ENCODE peak calls at places on chromosomes 4 and X, in six cellular contexts. R is lower lobe of right lung, S is astrocyte of the spinal cord, L is cardiac muscle cell, X is HepG2, J is IMR-90. B is an unnamed sample.

GRCh38 chrX:1500701-1501624 is 36.0 kb downstream of the P2RY8 start:
- DNase-seq in R (no peak), S (no peak), X (no peak), L (no peak), J (no peak), B (no peak)

GRCh38 chr4:32148120-32148666 is 1428.0 kb downstream of the PCDH7 start:
- DNase-seq in J (no peak), R (no peak), S (peak), X (no peak), L (peak), B (peak)

GRCh38 chr4:39043058-39043696 is 11.0 kb upstream of the TMEM156 start:
- DNase-seq in X (peak), R (peak), J (peak), S (no peak), L (peak), B (peak)

GRCh38 chrX:22746081-22746480 is 253.7 kb upstream of the DDX53 start:
- DNase-seq in R (no peak), S (no peak), L (no peak), J (no peak), X (no peak), B (no peak)

GRCh38 chrX:8724176-8724757 is 7.7 kb downstream of the ANOS1 start:
- DNase-seq in R (no peak), L (peak), S (no peak), X (no peak), J (no peak), B (no peak)

GRCh38 chr4:67014592-67014991 is 530.7 kb downstream of the CENPC start:
- DNase-seq in J (no peak), R (no peak), S (no peak), L (no peak), X (peak), B (no peak)

GRCh38 chr4:86416081-86416480 is 56.2 kb upstream of the MAPK10 start:
- DNase-seq in X (no peak), L (no peak), S (no peak), J (peak), R (no peak), B (no peak)

GRCh38 chrX:29858714-29859113 is 356.6 kb upstream of the MAGEB2 start:
- DNase-seq in J (peak), S (peak), R (no peak), L (peak), X (no peak), B (peak)

GRCh38 chr4:83331959-83332358 is 2.7 kb downstream of the HPSE start:
- DNase-seq in S (no peak), R (no peak), L (no peak), X (no peak), J (no peak), B (no peak)

GRCh38 chr4:151806511-151806927 is 45.7 kb upstream of the GATB start:
- DNase-seq in R (no peak), S (peak), J (peak), L (peak), X (no peak), B (peak)

GRCh38 chr4:178633263-178633662 is 1191.0 kb upstream of the AGA start:
- DNase-seq in R (no peak), J (no peak), X (no peak), L (no peak), S (no peak), B (no peak)

GRCh38 chrX:12777670-12778069 is 13.5 kb upstream of the PRPS2 start:
- DNase-seq in R (no peak), S (no peak), J (no peak), X (no peak), L (no peak), B (no peak)

GRCh38 chrX:154657226-154657805 is 3.9 kb upstream of the CTAG2 start:
- DNase-seq in X (no peak), S (no peak), R (no peak), L (no peak), J (no peak), B (no peak)

GRCh38 chr4:159308571-159309340 is 205.9 kb downstream of the RAPGEF2 start:
- DNase-seq in X (no peak), J (peak), S (peak), R (no peak), L (no peak), B (peak)

GRCh38 chrX:63764946-63765345 is 20.1 kb downstream of the ARHGEF9 start:
- DNase-seq in X (no peak), S (peak), J (peak), L (no peak), R (no peak), B (no peak)

GRCh38 chrX:145405012-145405411 is 157.7 kb downstream of the SPANXN1 start:
- DNase-seq in X (peak), J (peak), R (no peak), L (peak), S (peak), B (peak)

GRCh38 chrX:104253567-104254441 is 929 bp downstream of the ESX1 start:
- DNase-seq in L (peak), J (no peak), X (no peak), S (no peak), R (no peak), B (peak)

GRCh38 chr4:158781963-158782362 is 13.1 kb downstream of the FNIP2 start:
- DNase-seq in L (no peak), J (no peak), X (no peak), S (no peak), R (no peak), B (no peak)

GRCh38 chr4:81084029-81084428 is 53.5 kb downstream of the BMP3 start:
- DNase-seq in L (peak), S (peak), J (peak), R (no peak), X (peak), B (peak)

GRCh38 chrX:21972721-21973120 is 32.2 kb downstream of the SMS start:
- DNase-seq in X (no peak), J (peak), R (no peak), L (peak), S (peak), B (no peak)

GRCh38 chrX:16462912-16463311 is 187.0 kb upstream of the S100G start:
- DNase-seq in X (no peak), S (peak), R (no peak), J (peak), L (peak), B (peak)

GRCh38 chr4:109207060-109207459 is 95.4 kb downstream of the COL25A1 start:
- DNase-seq in J (peak), L (peak), X (no peak), R (no peak), S (peak), B (peak)

GRCh38 chr4:6180841-6181631 is 19.3 kb downstream of the JAKMIP1 start:
- DNase-seq in L (no peak), J (no peak), R (no peak), S (no peak), X (no peak), B (no peak)

GRCh38 chr4:3399277-3400194 is 42.2 kb upstream of the HGFAC start:
- DNase-seq in J (no peak), R (no peak), L (no peak), X (peak), S (peak), B (no peak)

GRCh38 chr4:138013625-138014024 is 228.5 kb downstream of the SLC7A11 start:
- DNase-seq in S (no peak), X (no peak), L (no peak), J (no peak), R (no peak), B (no peak)

GRCh38 chr4:124322234-124322831 is 390.2 kb downstream of the ANKRD50 start:
- DNase-seq in J (peak), S (peak), X (peak), R (no peak), L (peak), B (peak)

GRCh38 chrX:130118941-130119640 is 8.8 kb upstream of the ELF4 start:
- DNase-seq in R (no peak), X (no peak), L (peak), S (peak), J (peak), B (peak)

GRCh38 chr4:1418494-1419285 is 12.4 kb upstream of the NKX1-1 start:
- DNase-seq in R (peak), X (no peak), J (no peak), S (no peak), L (no peak), B (no peak)

GRCh38 chrX:76420237-76420636 is 7.3 kb upstream of the MAGEE1 start:
- DNase-seq in S (no peak), R (no peak), X (no peak), J (no peak), L (no peak), B (no peak)

GRCh38 chrX:136868283-136869055 is 12.1 kb downstream of the RBMX start:
- DNase-seq in R (no peak), X (no peak), L (no peak), J (no peak), S (no peak), B (no peak)

GRCh38 chr4:3701271-3702083 is 64.7 kb upstream of the ADRA2C start:
- DNase-seq in J (no peak), S (no peak), R (peak), L (no peak), X (no peak), B (no peak)

GRCh38 chrX:124010157-124010556 is 48.7 kb downstream of the STAG2 start:
- DNase-seq in J (peak), X (no peak), R (no peak), L (no peak), S (no peak), B (peak)

GRCh38 chrX:17922303-17922702 is 61.2 kb upstream of the RAI2 start:
- DNase-seq in X (no peak), S (no peak), L (no peak), J (no peak), R (no peak), B (no peak)

GRCh38 chr4:122539861-122540465 is 80.9 kb downstream of the IL21 start:
- DNase-seq in R (no peak), S (no peak), J (peak), L (no peak), X (no peak), B (no peak)

GRCh38 chr4:3871881-3872833 is 106.0 kb downstream of the ADRA2C start:
- DNase-seq in R (peak), L (no peak), S (no peak), X (no peak), J (no peak), B (no peak)

GRCh38 chrX:68832516-68833447 is 4.0 kb downstream of the EFNB1 start:
- DNase-seq in R (no peak), S (no peak), X (no peak), J (no peak), L (no peak), B (no peak)
- H3K4me3 ChIP-seq in R (peak), S (peak), X (no peak), J (peak), L (peak), B (peak)

DNA sequence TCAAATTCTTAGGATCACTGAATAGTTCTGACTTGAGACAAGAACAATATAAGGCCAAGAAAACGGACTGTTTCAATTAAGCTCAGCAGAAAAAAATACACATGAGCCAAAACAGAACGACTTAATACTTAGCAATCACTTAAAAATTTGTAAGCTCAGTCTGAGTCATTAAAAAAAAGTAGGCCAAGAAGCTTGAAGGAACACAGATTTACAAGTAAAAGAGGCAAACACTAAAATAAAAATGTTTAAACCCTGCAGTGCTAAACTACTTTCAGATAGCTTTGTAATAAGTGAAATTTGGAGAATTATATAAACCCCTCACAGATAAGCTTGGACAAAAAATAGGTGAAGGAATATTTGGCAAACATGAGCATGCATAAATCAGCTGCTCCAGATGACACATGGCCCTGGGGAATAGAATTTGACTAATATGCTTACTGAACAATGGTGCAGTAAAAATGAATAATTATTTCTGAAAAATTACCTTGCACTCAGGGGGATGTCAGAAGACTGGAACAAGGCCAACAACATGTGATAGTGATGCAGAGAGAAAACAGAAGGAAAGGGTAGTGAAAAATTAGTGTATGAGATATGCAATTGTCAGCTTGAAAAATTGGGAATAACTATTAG is 49.6 kb downstream of the LNX1 start:
- DNase-seq in X (no peak), J (peak), S (peak), L (peak), R (no peak), B (peak)
- H3K4me3 ChIP-seq in X (no peak), J (no peak), S (no peak), L (no peak), R (no peak), B (peak)

GRCh38 chr4:183987529-183987946 is 82.4 kb downstream of the STOX2 start:
- DNase-seq in L (peak), R (peak), X (no peak), S (peak), J (peak), B (no peak)

GRCh38 chr4:183989471-183989870 is 84.4 kb downstream of the STOX2 start:
- DNase-seq in J (peak), L (peak), X (no peak), S (peak), R (no peak), B (peak)

GRCh38 chr4:183986645-183987528 is 81.8 kb downstream of the STOX2 start:
- DNase-seq in J (no peak), X (no peak), R (no peak), L (no peak), S (no peak), B (no peak)

GRCh38 chr4:183988874-183989273 is 83.8 kb downstream of the STOX2 start:
- DNase-seq in R (no peak), X (no peak), L (no peak), J (no peak), S (no peak), B (no peak)

DNA sequence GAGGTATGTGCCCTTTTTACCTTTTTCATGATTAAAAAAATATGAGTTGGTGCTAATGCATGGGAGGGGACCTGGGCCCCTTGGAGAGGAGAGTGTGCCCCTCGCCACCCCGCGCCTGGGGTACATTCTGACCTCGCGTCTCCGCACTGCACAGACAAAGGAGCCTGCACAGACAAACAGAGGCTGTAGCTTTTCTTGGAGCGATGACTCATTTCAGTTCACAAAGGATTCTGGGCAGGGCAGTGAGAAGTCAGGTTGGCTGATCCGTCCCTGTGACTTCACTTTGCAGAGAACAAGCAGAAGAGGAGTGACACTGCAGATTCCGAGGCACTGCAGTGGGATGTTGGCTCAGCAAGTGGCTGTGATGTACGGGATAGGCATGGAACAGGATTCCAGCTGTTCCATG is 82.9 kb downstream of the STOX2 start:
- DNase-seq in X (peak), J (peak), R (peak), L (peak), S (peak), B (peak)
- H3K4me3 ChIP-seq in X (no peak), J (peak), R (peak), L (no peak), S (peak), B (peak)

DNA sequence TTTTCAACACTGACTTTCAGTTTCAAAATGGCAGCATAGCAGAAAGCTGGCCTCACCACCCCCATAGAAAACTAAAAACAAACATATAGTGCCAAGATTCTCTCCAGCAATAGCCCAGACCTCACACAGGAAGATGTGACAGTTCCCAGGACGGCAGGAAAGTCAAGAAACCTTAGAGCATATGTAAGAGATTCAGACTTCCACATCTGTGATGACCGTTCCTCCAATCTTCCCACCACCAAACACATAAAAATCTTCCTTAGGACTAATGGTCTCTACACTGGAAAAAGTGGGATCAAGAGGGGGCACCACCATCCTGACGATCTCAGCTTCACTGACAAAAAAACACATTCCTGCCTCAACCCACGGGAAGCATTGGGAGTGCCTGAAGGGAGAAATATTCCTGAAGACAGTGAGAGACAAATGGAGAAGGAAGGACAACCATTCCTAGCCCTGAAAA is 134.1 kb upstream of the CPXCR1 start:
- DNase-seq in S (no peak), R (no peak), X (peak), L (peak), J (no peak), B (no peak)
- H3K4me3 ChIP-seq in S (no peak), R (no peak), X (no peak), L (no peak), J (no peak), B (no peak)

GRCh38 chr4:48015678-48016077 is 803 bp downstream of the CNGA1 start:
- DNase-seq in S (no peak), R (no peak), L (no peak), X (no peak), J (no peak), B (no peak)
- H3K4me3 ChIP-seq in S (no peak), R (peak), L (peak), X (peak), J (no peak), B (peak)

DNA sequence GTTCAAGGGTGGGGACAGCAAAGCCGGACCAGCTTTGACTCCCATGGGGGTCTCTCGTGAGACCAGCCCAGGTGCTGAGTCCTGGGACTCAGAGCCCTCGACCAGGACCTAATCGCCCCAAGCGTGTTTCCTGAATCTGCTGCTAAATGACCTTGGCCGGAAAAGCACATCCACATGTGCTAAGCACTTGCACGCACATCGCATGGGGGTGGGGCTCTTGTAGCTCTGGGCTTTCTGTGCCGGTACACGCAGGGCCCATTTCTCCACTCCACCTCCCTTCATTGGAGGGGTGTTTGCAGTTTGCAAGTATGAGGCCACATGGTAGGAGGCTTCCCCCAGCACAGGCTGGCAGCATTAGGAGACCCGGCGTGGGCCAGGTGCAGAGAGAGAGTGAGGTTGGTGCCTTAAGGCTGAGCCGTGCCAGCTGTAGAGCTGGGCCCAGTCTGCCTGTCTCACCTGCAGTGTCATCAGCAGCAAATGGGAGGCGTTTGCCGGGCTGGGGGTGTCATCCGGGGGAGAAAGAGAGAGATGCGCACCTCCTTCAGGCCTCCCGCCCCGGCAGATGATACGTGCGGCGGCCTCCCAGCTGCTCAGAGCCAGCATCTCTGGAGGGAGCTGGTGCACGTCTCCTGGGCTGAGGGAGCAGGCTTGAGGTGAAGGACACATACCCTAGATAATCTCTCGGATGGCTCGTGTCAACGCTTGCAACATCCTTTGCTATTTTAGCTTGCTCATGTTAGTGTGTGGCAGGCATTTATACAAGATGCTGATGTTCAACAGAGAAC is 45.2 kb upstream of the CLCN4 start:
- DNase-seq in J (peak), R (no peak), X (peak), L (peak), S (no peak), B (peak)
- H3K4me3 ChIP-seq in J (no peak), R (no peak), X (no peak), L (no peak), S (no peak), B (no peak)

B was measured in adipocyte.